ENCODE peak calls at places on chromosomes 1 and 21, in five cellular contexts. T is astrocyte, U is SK-N-SH, X is fibroblast of lung, M is AG04450. D is an unnamed sample.

GRCh38 chr1:24058671-24059455 is 53.1 kb downstream of the MYOM3 start:
- DNase-seq in T (no peak), U (no peak), M (no peak), X (no peak), D (peak)

GRCh38 chr1:11473635-11474034 is 5.3 kb upstream of the DISP3 start:
- DNase-seq in U (no peak), T (no peak), M (no peak), X (no peak), D (no peak)

GRCh38 chr21:18002393-18002792 is 183.2 kb upstream of the C21orf91 start:
- DNase-seq in X (no peak), U (no peak), M (no peak), T (no peak), D (no peak)

GRCh38 chr21:41141031-41141457 is 26.9 kb upstream of the BACE2 start:
- DNase-seq in X (no peak), M (no peak), T (peak), U (no peak), D (no peak)

GRCh38 chr21:42362700-42363099 is 3.6 kb downstream of the TFF1 start:
- DNase-seq in X (no peak), T (no peak), M (no peak), U (no peak), D (no peak)

GRCh38 chr1:109687641-109688499 is at the start of gene GSTM1:
- DNase-seq in U (no peak), M (no peak), X (peak), T (no peak), D (peak)

GRCh38 chr1:2530501-2531361 is 668 bp upstream of the HES5 start:
- DNase-seq in X (no peak), U (peak), T (no peak), M (no peak), D (peak)

GRCh38 chr1:30419831-30420230 is 303.6 kb downstream of the MATN1 start:
- DNase-seq in U (no peak), T (no peak), X (no peak), M (no peak), D (no peak)

GRCh38 chr1:49298304-49298703 is 521.6 kb upstream of the BEND5 start:
- DNase-seq in U (no peak), M (no peak), X (no peak), T (no peak), D (peak)

GRCh38 chr1:158039380-158039779 is 45.9 kb downstream of the KIRREL1 start:
- DNase-seq in M (no peak), X (no peak), U (no peak), T (no peak), D (no peak)

GRCh38 chr1:37923551-37923889 is 23.3 kb downstream of the INPP5B start:
- DNase-seq in X (no peak), M (no peak), T (no peak), U (no peak), D (no peak)

GRCh38 chr21:36504067-36505058 is 24.4 kb upstream of the CLDN14 start:
- DNase-seq in M (peak), T (no peak), X (peak), U (peak), D (peak)

GRCh38 chr1:54298284-54299033 is 98.5 kb downstream of the MRPL37 start:
- DNase-seq in T (no peak), M (no peak), U (peak), X (peak), D (no peak)

D was measured in cerebellum.